ENCODE peak calls at places on chromosomes 7 and 10, in seven cellular contexts. B is stimulated activated CD4-positive, alpha-beta T cell treated with anti-CD3 and anti-CD28 coated beads, Interleukin-2, amount 100 ng/mL, for 48 hours; D is left ventricle myocardium inferior; G is T-cell; R is GM12891; L is A549; J is T-helper 9 cell. M is an unnamed sample.

GRCh38 chr7:129530881-129531391 is 28.6 kb downstream of the SMKR1 start:
- DNase-seq in G (no peak), L (peak), R (no peak), B (peak), D (no peak), J (no peak), M (no peak)

GRCh38 chr10:21993360-21994001 is 10.0 kb downstream of the DNAJC1 start:
- DNase-seq in G (no peak), D (no peak), B (no peak), J (no peak), R (no peak), L (no peak), M (peak)

GRCh38 chr10:34176351-34176750 is 638.7 kb downstream of the PARD3 start:
- DNase-seq in G (no peak), J (no peak), B (no peak), R (no peak), L (no peak), D (no peak), M (no peak)

GRCh38 chr10:86665868-86666267 is 2.4 kb upstream of the LDB3 start:
- DNase-seq in G (no peak), J (no peak), L (no peak), B (no peak), D (no peak), R (no peak), M (no peak)

GRCh38 chr7:23347682-23348180 is 48.6 kb downstream of the MALSU1 start:
- DNase-seq in G (no peak), J (no peak), R (no peak), L (peak), D (no peak), B (no peak), M (peak)

GRCh38 chr10:114869500-114869899 is 47.9 kb downstream of the FHIP2A start:
- DNase-seq in B (no peak), L (no peak), J (no peak), D (no peak), R (no peak), G (no peak), M (no peak)

GRCh38 chr7:39987641-39988347 is 37.7 kb downstream of the CDK13 start:
- DNase-seq in D (no peak), L (no peak), B (no peak), G (peak), R (no peak), J (no peak), M (no peak)

GRCh38 chr7:123802249-123802648 is 42.7 kb upstream of the HYAL4 start:
- DNase-seq in R (no peak), L (no peak), D (no peak), G (no peak), B (no peak), J (no peak), M (no peak)

GRCh38 chr7:159086301-159086925 is 58.3 kb downstream of the VIPR2 start:
- DNase-seq in G (no peak), R (no peak), D (no peak), J (no peak), B (no peak), L (no peak), M (no peak)

GRCh38 chr10:63665765-63666164 is 144.6 kb downstream of the REEP3 start:
- DNase-seq in G (no peak), B (no peak), L (no peak), R (no peak), J (no peak), D (no peak), M (peak)

GRCh38 chr10:49037187-49037586 is 78.1 kb downstream of the VSTM4 start:
- DNase-seq in R (no peak), J (no peak), B (no peak), D (no peak), G (no peak), L (no peak), M (peak)

GRCh38 chr7:151851160-151851751 is 25.7 kb downstream of the PRKAG2 start:
- DNase-seq in D (peak), B (peak), G (no peak), J (no peak), L (no peak), R (no peak), M (peak)

GRCh38 chr10:24357344-24358021 is 148.5 kb downstream of the KIAA1217 start:
- DNase-seq in L (no peak), J (no peak), R (no peak), D (no peak), G (no peak), B (no peak), M (no peak)

GRCh38 chr7:36010656-36011587 is 142.1 kb upstream of the EEPD1 start:
- DNase-seq in G (no peak), R (no peak), L (no peak), B (no peak), J (no peak), D (no peak), M (no peak)

M was measured in OCI-M1.